ENCODE peak calls at places on chromosomes 11 and 22, in eight cellular contexts. T is mesothelial cell of epicardium, S is colonic mucosa, B is choroid plexus epithelial cell, V is H9, K is BJ, E is heart right ventricle, X is foreskin fibroblast. J is an unnamed sample.

GRCh38 chr11:18775492-18776292 is 15.9 kb downstream of the PTPN5 start:
- DNase-seq in K (no peak), X (peak; percentile 70), B (peak; percentile 73), S (peak; percentile 78), V (peak; percentile 82), E (peak; percentile 52), T (peak; percentile 34), J (no peak)

GRCh38 chr22:50705219-50705691 is 32.6 kb downstream of the SHANK3 start:
- DNase-seq in S (no peak), B (peak; percentile 87), E (peak; percentile 49), T (peak; percentile 83), K (no peak), V (peak; percentile 91), X (peak; percentile 37), J (no peak)

GRCh38 chr11:33936745-33937612 is 45.1 kb upstream of the LMO2 start:
- DNase-seq in B (peak; percentile 57), V (no peak), S (peak; percentile 30), X (peak; percentile 59), K (no peak), T (no peak), E (peak; percentile 53), J (no peak)

GRCh38 chr11:33804471-33804870 is 30.2 kb upstream of the FBXO3 start:
- DNase-seq in V (no peak), K (no peak), X (no peak), B (no peak), E (no peak), T (no peak), S (no peak), J (no peak)

GRCh38 chr11:64794526-64794925 is 8.5 kb downstream of the MAP4K2 start:
- DNase-seq in E (no peak), X (no peak), K (no peak), B (no peak), S (no peak), V (no peak), T (no peak), J (no peak)

GRCh38 chr11:116421529-116422185 is 351.1 kb downstream of the BUD13 start:
- DNase-seq in T (no peak), X (no peak), E (no peak), S (no peak), B (no peak), K (no peak), V (no peak), J (no peak)

GRCh38 chr11:13008625-13009475 is at the start of gene RASSF10:
- DNase-seq in B (no peak), X (peak; percentile 40), V (peak; percentile 97), T (no peak), E (peak; percentile 71), S (peak; percentile 93), K (no peak), J (no peak)

GRCh38 chr11:12061851-12062560 is 48.4 kb upstream of the MICAL2 start:
- DNase-seq in S (no peak), B (no peak), T (no peak), X (no peak), E (no peak), K (no peak), V (no peak), J (peak; percentile 57)

GRCh38 chr11:78078218-78079167 is 1.2 kb downstream of the NDUFC2 start:
- DNase-seq in B (no peak), T (no peak), X (no peak), S (no peak), E (no peak), K (no peak), V (no peak), J (no peak)

GRCh38 chr11:58741127-58741526 is 9.4 kb upstream of the GLYAT start:
- DNase-seq in X (no peak), K (no peak), E (no peak), S (no peak), B (no peak), T (no peak), V (no peak), J (no peak)

GRCh38 chr11:117023178-117023577 is 75.0 kb downstream of the SIK3 start:
- DNase-seq in T (no peak), K (no peak), X (no peak), V (no peak), S (no peak), B (no peak), E (no peak), J (no peak)

GRCh38 chr11:121246021-121246768 is 46.4 kb upstream of the SC5D start:
- DNase-seq in B (no peak), E (no peak), V (peak; percentile 82), X (no peak), T (no peak), K (no peak), S (no peak), J (no peak)

GRCh38 chr11:34363363-34364084 is 5.7 kb upstream of the ABTB2 start:
- DNase-seq in B (no peak), V (no peak), S (no peak), X (peak; percentile 45), K (no peak), E (no peak), T (no peak), J (no peak)

GRCh38 chr11:120375076-120375475 is 38.9 kb downstream of the ARHGEF12 start:
- DNase-seq in T (no peak), K (no peak), E (no peak), S (no peak), V (no peak), X (no peak), B (peak; percentile 86), J (no peak)

GRCh38 chr11:57746920-57747319 is 4.7 kb downstream of the BTBD18 start:
- DNase-seq in T (no peak), E (no peak), S (no peak), B (no peak), V (no peak), K (no peak), X (no peak), J (no peak)

DNA sequence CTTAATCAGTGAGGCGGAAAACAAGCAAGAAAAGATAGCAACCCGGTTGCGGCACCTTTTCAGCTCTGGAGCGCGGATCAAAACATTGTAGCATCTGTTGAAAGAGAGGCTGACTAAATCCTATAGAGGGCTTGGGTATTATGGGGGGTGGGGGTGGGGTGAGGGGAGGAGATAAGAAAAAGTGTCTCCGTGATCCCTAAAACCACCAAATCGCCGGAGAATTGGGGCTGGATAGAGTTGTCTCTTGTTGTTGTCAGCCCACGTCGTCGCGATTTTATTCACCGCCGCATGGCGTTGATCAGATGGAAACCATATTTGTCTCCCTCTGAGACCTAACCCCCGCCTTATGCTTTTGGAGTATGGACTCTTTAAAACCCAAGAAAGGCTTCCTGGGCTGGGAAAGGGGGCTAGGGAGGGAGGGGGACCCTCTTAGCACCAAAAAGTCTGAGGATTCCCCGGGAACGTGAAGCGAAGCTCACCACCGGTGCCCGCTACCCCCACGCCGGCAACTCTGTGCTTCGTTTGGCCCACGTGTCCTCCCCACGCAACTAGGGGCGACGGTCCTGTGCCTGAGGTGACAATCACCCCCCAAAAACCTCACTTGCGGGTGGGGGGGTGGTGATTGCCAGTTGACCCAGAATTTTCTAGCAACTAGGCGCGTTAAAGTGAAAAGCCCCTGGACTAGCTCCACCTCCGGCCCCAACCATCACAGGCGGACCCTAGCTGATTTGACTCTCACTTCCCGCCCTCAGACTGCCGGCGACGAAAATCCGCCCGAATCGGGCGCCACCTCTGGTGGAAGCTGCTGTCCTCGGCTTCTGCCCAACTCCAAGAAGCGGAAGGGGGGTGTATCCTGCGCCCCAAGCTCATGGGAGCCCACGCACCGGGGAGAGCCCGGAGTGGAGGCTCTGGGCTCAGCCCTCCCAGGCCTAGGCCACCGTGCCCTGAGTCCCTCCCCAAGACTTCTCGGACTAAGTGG is 12.8 kb downstream of the PAX6 start:
- DNase-seq in K (no peak), V (peak; percentile 89), S (no peak), X (no peak), B (no peak), E (no peak), T (no peak), J (peak; percentile 81)
- TF ChIP-seq CTCF in K (peak; percentile 36), V (peak; percentile 70), S (no peak), X (peak; percentile 14), B (peak; percentile 35), E (no peak), T (no peak), J (peak; percentile 51)

GRCh38 chr22:45251828-45252227 is 11.1 kb upstream of the KIAA0930 start:
- DNase-seq in V (no peak), E (no peak), X (no peak), B (no peak), T (no peak), S (no peak), K (no peak), J (no peak)
- TF ChIP-seq CTCF in V (no peak), E (no peak), X (no peak), B (peak; percentile 9), T (no peak), S (no peak), K (no peak), J (no peak)

DNA sequence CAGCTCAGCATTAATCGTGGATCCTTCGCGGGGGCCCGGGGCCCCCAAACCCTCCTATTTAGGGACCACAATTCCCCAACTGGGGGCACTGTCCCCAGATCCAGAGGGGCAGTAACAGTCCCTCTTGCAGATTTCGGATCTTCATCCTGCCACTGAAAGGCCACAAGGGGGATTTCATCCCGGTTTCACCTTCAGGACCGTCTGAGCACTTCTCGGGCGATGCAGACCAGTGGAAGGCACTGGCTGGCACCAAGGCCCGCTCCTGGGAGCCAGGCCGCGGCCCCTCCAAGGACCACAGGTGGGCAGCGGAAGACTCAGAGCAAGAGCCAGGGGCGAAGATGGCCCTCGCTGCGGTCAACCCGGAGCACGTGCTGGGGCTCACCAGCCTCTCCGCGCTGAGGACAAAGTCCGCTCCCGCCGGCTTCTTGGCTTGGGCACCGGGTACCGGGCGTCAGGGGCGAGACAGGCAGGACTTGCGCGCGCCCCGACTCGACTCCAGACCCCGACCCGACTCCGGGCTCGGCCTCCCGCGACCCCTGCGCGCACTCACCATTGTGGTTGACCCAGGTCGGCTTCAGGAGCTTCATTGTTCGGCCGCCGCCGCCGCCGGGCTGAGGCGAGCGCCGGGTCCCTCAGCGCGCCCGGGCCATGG is 517 bp downstream of the HIRA start:
- DNase-seq in T (no peak), V (peak; percentile 51), E (peak; percentile 40), S (peak; percentile 79), B (peak; percentile 41), K (no peak), X (peak; percentile 58), J (no peak)
- TF ChIP-seq CTCF in T (no peak), V (peak; percentile 55), E (no peak), S (no peak), B (peak; percentile 41), K (peak; percentile 25), X (peak; percentile 13), J (peak; percentile 30)

GRCh38 chr11:36433896-36434295 is 76.2 kb downstream of the TRAF6 start:
- DNase-seq in E (no peak), B (no peak), T (no peak), K (no peak), V (no peak), S (no peak), X (no peak), J (no peak)

GRCh38 chr11:36427876-36428275 is 82.2 kb downstream of the TRAF6 start:
- DNase-seq in B (no peak), V (no peak), K (no peak), S (no peak), X (no peak), T (no peak), E (no peak), J (no peak)

GRCh38 chr11:36432747-36433146 is 77.3 kb downstream of the TRAF6 start:
- DNase-seq in T (no peak), S (no peak), V (no peak), X (no peak), B (no peak), E (no peak), K (no peak), J (no peak)

GRCh38 chr11:36432093-36432469 is 78.0 kb downstream of the TRAF6 start:
- DNase-seq in K (no peak), V (no peak), T (no peak), E (no peak), B (no peak), X (no peak), S (no peak), J (no peak)

GRCh38 chr11:36431429-36432092 is 78.5 kb downstream of the TRAF6 start:
- DNase-seq in K (peak; percentile 82), B (peak; percentile 99), V (no peak), X (peak; percentile 96), E (no peak), T (no peak), S (no peak), J (no peak)
- TF ChIP-seq CTCF in K (peak; percentile 43), B (peak; percentile 50), V (no peak), X (peak; percentile 26), E (no peak), T (no peak), S (no peak), J (peak; percentile 22)

J was measured in osteocyte.